ENCODE peak calls at places on chromosomes 16 and 17, in four cellular contexts. W is breast epithelium; C is activated naive CD4-positive, alpha-beta T cell treated with anti-CD3 and anti-CD28 coated beads, Interleukin-2, amount 10 ng/mL, durations not matched to agents 7 days and 5 days; S is H4. D is an unnamed sample.

GRCh38 chr16:56894331-56894917 is 29.4 kb downstream of the SLC12A3 start:
- DNase-seq in W (no peak), C (no peak), S (no peak), D (no peak)

GRCh38 chr16:81738831-81739496 is 40.1 kb upstream of the PLCG2 start:
- DNase-seq in W (no peak), C (no peak), S (no peak), D (no peak)

GRCh38 chr16:5560084-5560483 is 462.5 kb upstream of the EEF2KMT start:
- DNase-seq in W (no peak), C (no peak), S (no peak), D (no peak)

GRCh38 chr17:44002141-44002848 is 2.1 kb upstream of the NAGS start:
- DNase-seq in W (no peak), C (no peak), S (no peak), D (peak)

GRCh38 chr17:50208611-50209061 is 7.2 kb upstream of the COL1A1 start:
- DNase-seq in W (no peak), C (no peak), S (no peak), D (no peak)

GRCh38 chr16:82801361-82801760 is 174.6 kb downstream of the CDH13 start:
- DNase-seq in W (no peak), C (no peak), S (no peak), D (peak)

GRCh38 chr17:83181991-83182619 is 102.7 kb downstream of the METRNL start:
- DNase-seq in W (peak), C (no peak), S (no peak), D (no peak)

GRCh38 chr16:48616571-48616970 is 6.6 kb upstream of the N4BP1 start:
- DNase-seq in W (no peak), C (no peak), S (no peak), D (no peak)

GRCh38 chr17:50027639-50028206 is 28.2 kb upstream of the ITGA3 start:
- DNase-seq in W (peak), C (no peak), S (peak), D (peak)

GRCh38 chr17:44589316-44590071 is 32.2 kb downstream of the FZD2 start:
- DNase-seq in W (no peak), C (no peak), S (no peak), D (no peak)

GRCh38 chr16:89431616-89432015 is 58.7 kb downstream of the ANKRD11 start:
- DNase-seq in W (no peak), C (no peak), S (no peak), D (no peak)

GRCh38 chr17:15496735-15497134 is 29.3 kb upstream of the CDRT4 start:
- DNase-seq in W (no peak), C (no peak), S (no peak), D (no peak)

GRCh38 chr17:36683387-36683786 is 82.0 kb downstream of the MRM1 start:
- DNase-seq in W (no peak), C (no peak), S (no peak), D (no peak)

GRCh38 chr17:58960068-58960467 is 146.6 kb downstream of the TRIM37 start:
- DNase-seq in W (no peak), C (no peak), S (peak), D (peak)

GRCh38 chr17:49000943-49001342 is 3.8 kb downstream of the IGF2BP1 start:
- DNase-seq in W (no peak), C (no peak), S (no peak), D (no peak)

GRCh38 chr16:4548124-4548523 is 8.0 kb upstream of the C16orf96 start:
- DNase-seq in W (no peak), C (no peak), S (no peak), D (no peak)

GRCh38 chr17:10033982-10034381 is 128.9 kb upstream of the RCVRN start:
- DNase-seq in W (no peak), C (no peak), S (no peak), D (no peak)

GRCh38 chr17:38616361-38616760 is 10.6 kb upstream of the SRCIN1 start:
- DNase-seq in W (no peak), C (no peak), S (no peak), D (no peak)

GRCh38 chr17:63558441-63558840 is 8.2 kb downstream of the DCAF7 start:
- DNase-seq in W (no peak), C (no peak), S (no peak), D (no peak)